ENCODE peak calls at places on chromosomes 12 and 14, in six cellular contexts. One of them, this sample, is unnamed.

GRCh38 chr12:19842116-19842515 is 402.8 kb downstream of the AEBP2 start:
- DNase-seq in A549: no peak
- DNase-seq in upper lobe of right lung: no peak
- DNase-seq in heart left ventricle: no peak
- DNase-seq in HCT116: no peak
- DNase-seq in tibial artery: no peak
- DNase-seq in this sample: no peak

GRCh38 chr12:125687403-125687802 is 622.2 kb downstream of the AACS start:
- DNase-seq in A549: no peak
- DNase-seq in upper lobe of right lung: no peak
- DNase-seq in heart left ventricle: no peak
- DNase-seq in HCT116: no peak
- DNase-seq in tibial artery: no peak
- DNase-seq in this sample: no peak

GRCh38 chr12:111995782-111996480 is 17.0 kb downstream of the TMEM116 start:
- DNase-seq in A549: no peak
- DNase-seq in upper lobe of right lung: no peak
- DNase-seq in heart left ventricle: no peak
- DNase-seq in HCT116: no peak
- DNase-seq in tibial artery: no peak
- DNase-seq in this sample: no peak

GRCh38 chr14:106506901-106507305 is 980.5 kb downstream of the TMEM121 start:
- DNase-seq in A549: no peak
- DNase-seq in upper lobe of right lung: no peak
- DNase-seq in heart left ventricle: no peak
- DNase-seq in HCT116: no peak
- DNase-seq in tibial artery: no peak
- DNase-seq in this sample: no peak

GRCh38 chr14:63045612-63046320 is 508 bp upstream of the KCNH5 start:
- DNase-seq in A549: peak
- DNase-seq in upper lobe of right lung: peak
- DNase-seq in heart left ventricle: no peak
- DNase-seq in HCT116: no peak
- DNase-seq in tibial artery: no peak
- DNase-seq in this sample: no peak

GRCh38 chr14:69937367-69937777 is 58.2 kb downstream of the SMOC1 start:
- DNase-seq in A549: no peak
- DNase-seq in upper lobe of right lung: no peak
- DNase-seq in heart left ventricle: no peak
- DNase-seq in HCT116: no peak
- DNase-seq in tibial artery: no peak
- DNase-seq in this sample: no peak

GRCh38 chr12:132218915-132219314 is 74.7 kb downstream of the NOC4L start:
- DNase-seq in A549: peak
- DNase-seq in upper lobe of right lung: peak
- DNase-seq in heart left ventricle: no peak
- DNase-seq in HCT116: peak
- DNase-seq in tibial artery: no peak
- DNase-seq in this sample: no peak

GRCh38 chr12:105204916-105205315 is 31.1 kb downstream of the APPL2 start:
- DNase-seq in A549: no peak
- DNase-seq in upper lobe of right lung: no peak
- DNase-seq in heart left ventricle: no peak
- DNase-seq in HCT116: no peak
- DNase-seq in tibial artery: no peak
- DNase-seq in this sample: no peak

GRCh38 chr12:88235183-88235833 is 93.2 kb downstream of the TMTC3 start:
- DNase-seq in A549: no peak
- DNase-seq in upper lobe of right lung: no peak
- DNase-seq in heart left ventricle: no peak
- DNase-seq in HCT116: no peak
- DNase-seq in tibial artery: no peak
- DNase-seq in this sample: no peak

GRCh38 chr14:25038044-25038668 is 11.8 kb downstream of the STXBP6 start:
- DNase-seq in A549: no peak
- DNase-seq in upper lobe of right lung: no peak
- DNase-seq in heart left ventricle: no peak
- DNase-seq in HCT116: no peak
- DNase-seq in tibial artery: no peak
- DNase-seq in this sample: no peak

GRCh38 chr14:65720171-65720570 is 307.6 kb downstream of the FUT8 start:
- DNase-seq in A549: no peak
- DNase-seq in upper lobe of right lung: no peak
- DNase-seq in heart left ventricle: no peak
- DNase-seq in HCT116: no peak
- DNase-seq in tibial artery: no peak
- DNase-seq in this sample: no peak

GRCh38 chr12:6426882-6427671 is 17.7 kb upstream of the CD27 start:
- DNase-seq in A549: no peak
- DNase-seq in upper lobe of right lung: no peak
- DNase-seq in heart left ventricle: no peak
- DNase-seq in HCT116: no peak
- DNase-seq in tibial artery: no peak
- DNase-seq in this sample: no peak

DNA sequence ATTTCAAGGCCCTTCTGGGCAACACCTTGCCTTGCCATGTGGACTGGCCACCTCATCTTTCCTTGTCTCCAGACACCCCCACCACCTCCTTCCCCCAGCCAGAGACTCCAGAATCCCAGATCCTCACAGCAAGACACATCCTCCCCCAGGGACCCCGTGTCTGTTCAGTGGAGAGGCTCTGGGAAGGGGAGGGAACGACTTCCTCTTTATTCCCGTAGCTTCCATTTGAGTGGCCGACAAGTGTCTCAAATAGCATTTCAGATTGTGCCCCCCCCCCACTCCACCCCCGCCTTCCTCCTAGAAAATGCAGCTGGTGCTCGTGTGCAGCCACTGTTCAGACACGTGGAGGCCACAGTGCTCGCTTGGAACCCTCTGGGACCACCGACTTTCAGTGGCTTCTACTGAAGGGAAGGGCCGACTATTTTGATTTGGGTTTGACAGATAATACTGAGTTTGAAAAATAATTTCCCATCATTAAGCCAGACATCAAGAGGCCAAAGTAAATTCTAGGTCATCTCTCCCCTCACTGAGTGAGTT is 14.3 kb downstream of the PPP2R5C start:
- DNase-seq in A549: no peak
- DNase-seq in upper lobe of right lung: no peak
- DNase-seq in heart left ventricle: peak
- DNase-seq in HCT116: no peak
- DNase-seq in tibial artery: no peak
- DNase-seq in this sample: no peak
- TF ChIP-seq CTCF in A549: no peak
- TF ChIP-seq CTCF in upper lobe of right lung: no peak
- TF ChIP-seq CTCF in heart left ventricle: no peak
- TF ChIP-seq CTCF in HCT116: no peak
- TF ChIP-seq CTCF in tibial artery: no peak
- TF ChIP-seq CTCF in this sample: no peak

GRCh38 chr12:59446156-59446555 is 149.7 kb upstream of the SLC16A7 start:
- DNase-seq in A549: no peak
- DNase-seq in upper lobe of right lung: no peak
- DNase-seq in heart left ventricle: no peak
- DNase-seq in HCT116: no peak
- DNase-seq in tibial artery: no peak
- DNase-seq in this sample: no peak

DNA sequence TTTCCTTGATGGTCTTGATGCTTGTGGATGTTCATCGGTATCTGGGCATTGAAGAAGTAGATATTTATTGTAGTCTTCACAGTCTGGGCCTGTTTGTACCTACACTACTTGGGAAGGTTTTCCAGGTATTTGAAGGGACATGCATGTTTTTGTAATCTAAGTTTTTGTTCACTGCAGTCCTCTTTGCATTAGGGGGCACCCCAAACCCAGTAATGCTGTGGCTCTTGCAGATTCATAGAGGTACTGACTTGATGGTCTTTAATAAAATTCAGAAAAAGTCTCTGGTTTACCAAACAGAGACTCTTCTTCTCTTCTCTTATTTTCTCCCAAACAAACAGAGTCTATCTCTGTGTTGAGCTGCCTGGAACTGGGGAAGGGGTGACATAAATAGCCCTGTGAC is 150.9 kb upstream of the SLC16A7 start:
- DNase-seq in A549: no peak
- DNase-seq in upper lobe of right lung: no peak
- DNase-seq in heart left ventricle: no peak
- DNase-seq in HCT116: no peak
- DNase-seq in tibial artery: no peak
- DNase-seq in this sample: no peak
- TF ChIP-seq CTCF in A549: no peak
- TF ChIP-seq CTCF in upper lobe of right lung: peak
- TF ChIP-seq CTCF in heart left ventricle: peak
- TF ChIP-seq CTCF in HCT116: no peak
- TF ChIP-seq CTCF in tibial artery: no peak
- TF ChIP-seq CTCF in this sample: no peak

GRCh38 chr14:99744199-99744872 is 48.9 kb upstream of the EML1 start:
- DNase-seq in A549: no peak
- DNase-seq in upper lobe of right lung: no peak
- DNase-seq in heart left ventricle: no peak
- DNase-seq in HCT116: no peak
- DNase-seq in tibial artery: no peak
- DNase-seq in this sample: no peak
- TF ChIP-seq CTCF in A549: no peak
- TF ChIP-seq CTCF in upper lobe of right lung: no peak
- TF ChIP-seq CTCF in heart left ventricle: no peak
- TF ChIP-seq CTCF in HCT116: no peak
- TF ChIP-seq CTCF in tibial artery: no peak
- TF ChIP-seq CTCF in this sample: no peak

GRCh38 chr12:3313655-3314305 is 177.2 kb upstream of the PRMT8 start:
- DNase-seq in A549: peak
- DNase-seq in upper lobe of right lung: no peak
- DNase-seq in heart left ventricle: peak
- DNase-seq in HCT116: no peak
- DNase-seq in tibial artery: no peak
- DNase-seq in this sample: no peak
- TF ChIP-seq CTCF in A549: peak
- TF ChIP-seq CTCF in upper lobe of right lung: no peak
- TF ChIP-seq CTCF in heart left ventricle: no peak
- TF ChIP-seq CTCF in HCT116: peak
- TF ChIP-seq CTCF in tibial artery: no peak
- TF ChIP-seq CTCF in this sample: no peak

GRCh38 chr12:28955491-28955890 is 193.6 kb upstream of the FAR2 start:
- DNase-seq in A549: no peak
- DNase-seq in upper lobe of right lung: no peak
- DNase-seq in heart left ventricle: no peak
- DNase-seq in HCT116: no peak
- DNase-seq in tibial artery: no peak
- DNase-seq in this sample: no peak
- TF ChIP-seq CTCF in A549: no peak
- TF ChIP-seq CTCF in upper lobe of right lung: no peak
- TF ChIP-seq CTCF in heart left ventricle: no peak
- TF ChIP-seq CTCF in HCT116: no peak
- TF ChIP-seq CTCF in tibial artery: no peak
- TF ChIP-seq CTCF in this sample: no peak

DNA sequence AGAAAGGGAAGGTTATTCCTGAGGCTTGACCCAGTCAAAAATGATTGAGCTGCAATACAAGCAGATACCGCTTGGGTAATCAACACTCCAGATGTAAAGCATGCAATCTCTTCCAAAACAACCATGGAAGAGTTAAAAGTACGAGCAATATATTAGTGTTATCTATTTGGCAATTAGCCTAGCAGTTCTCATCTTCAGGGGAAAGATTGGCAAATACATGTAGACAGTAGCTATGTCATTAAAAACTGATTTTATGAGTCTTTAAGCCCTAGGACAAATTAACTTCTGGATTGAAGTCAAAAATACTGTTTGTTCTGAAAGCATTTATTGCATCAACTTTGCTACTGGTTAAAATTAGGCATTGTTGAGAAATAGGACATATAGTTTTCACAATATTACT is 9.3 kb upstream of the GYS2 start:
- DNase-seq in A549: peak
- DNase-seq in upper lobe of right lung: no peak
- DNase-seq in heart left ventricle: no peak
- DNase-seq in HCT116: no peak
- DNase-seq in tibial artery: no peak
- DNase-seq in this sample: no peak
- TF ChIP-seq CTCF in A549: no peak
- TF ChIP-seq CTCF in upper lobe of right lung: peak
- TF ChIP-seq CTCF in heart left ventricle: no peak
- TF ChIP-seq CTCF in HCT116: no peak
- TF ChIP-seq CTCF in tibial artery: no peak
- TF ChIP-seq CTCF in this sample: no peak

GRCh38 chr14:20194101-20194500 is 3.4 kb downstream of the OR11G2 start:
- DNase-seq in A549: no peak
- DNase-seq in upper lobe of right lung: no peak
- DNase-seq in heart left ventricle: no peak
- DNase-seq in HCT116: no peak
- DNase-seq in tibial artery: no peak
- DNase-seq in this sample: no peak

GRCh38 chr14:20191396-20191795 is 700 bp downstream of the OR11G2 start:
- DNase-seq in A549: no peak
- DNase-seq in upper lobe of right lung: no peak
- DNase-seq in heart left ventricle: no peak
- DNase-seq in HCT116: no peak
- DNase-seq in tibial artery: no peak
- DNase-seq in this sample: no peak

GRCh38 chr14:20197459-20197858 is 6.8 kb downstream of the OR11G2 start:
- DNase-seq in A549: no peak
- DNase-seq in upper lobe of right lung: peak
- DNase-seq in heart left ventricle: no peak
- DNase-seq in HCT116: no peak
- DNase-seq in tibial artery: peak
- DNase-seq in this sample: no peak

GRCh38 chr14:20198991-20199390 is 8.3 kb downstream of the OR11G2 start:
- DNase-seq in A549: no peak
- DNase-seq in upper lobe of right lung: no peak
- DNase-seq in heart left ventricle: no peak
- DNase-seq in HCT116: no peak
- DNase-seq in tibial artery: no peak
- DNase-seq in this sample: no peak

DNA sequence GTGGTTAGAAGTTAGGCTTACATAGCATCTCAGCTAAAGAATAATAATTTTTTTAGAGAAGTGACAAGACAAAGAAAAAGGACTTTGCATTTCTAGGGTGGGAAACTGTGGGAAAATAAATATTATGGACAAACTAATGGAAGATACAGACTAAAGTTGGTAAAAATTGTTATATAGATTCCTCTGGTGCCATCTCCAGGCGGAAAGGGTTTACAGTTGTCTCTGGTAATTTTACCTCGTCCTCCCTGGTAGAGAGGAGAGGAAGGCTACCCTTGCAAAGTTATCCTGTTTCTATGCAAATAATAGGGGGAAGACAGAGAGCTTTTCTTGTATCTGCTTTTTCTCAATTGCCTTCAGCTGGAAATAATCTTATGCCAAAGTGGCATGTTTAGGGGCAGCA is 5.2 kb downstream of the OR11G2 start:
- DNase-seq in A549: no peak
- DNase-seq in upper lobe of right lung: no peak
- DNase-seq in heart left ventricle: no peak
- DNase-seq in HCT116: no peak
- DNase-seq in tibial artery: no peak
- DNase-seq in this sample: no peak
- TF ChIP-seq CTCF in A549: no peak
- TF ChIP-seq CTCF in upper lobe of right lung: no peak
- TF ChIP-seq CTCF in heart left ventricle: no peak
- TF ChIP-seq CTCF in HCT116: peak
- TF ChIP-seq CTCF in tibial artery: no peak
- TF ChIP-seq CTCF in this sample: no peak

This sample was measured in uterus.